ENCODE peak calls at places on chromosome 9, in ten cellular contexts. V, F, C, R, N, P, M, D, S and H are unnamed samples.

GRCh38 chr9:38620483-38621433 is at the start of gene ANKRD18A:
- DNase-seq in V (peak), F (no peak), R (peak), N (no peak), S (peak), M (peak), P (peak), C (peak), D (peak), H (no peak)

GRCh38 chr9:1025131-1025530 is 25.0 kb upstream of the DMRT2 start:
- DNase-seq in P (no peak), C (no peak), D (no peak), R (no peak), M (no peak), N (no peak), V (no peak), F (no peak), S (no peak), H (no peak)

GRCh38 chr9:104903609-104904008 is 24.3 kb downstream of the ABCA1 start:
- DNase-seq in D (no peak), N (no peak), V (no peak), M (no peak), C (no peak), P (no peak), R (no peak), F (no peak), S (peak), H (no peak)

GRCh38 chr9:34592895-34593601 is 3.5 kb upstream of the CNTFR start:
- DNase-seq in M (peak), F (peak), D (no peak), N (peak), R (peak), V (no peak), P (peak), C (peak), S (no peak), H (no peak)

GRCh38 chr9:7976167-7976755 is 176.7 kb upstream of the DMAC1 start:
- DNase-seq in V (peak), R (no peak), M (no peak), N (no peak), C (no peak), S (no peak), P (no peak), F (no peak), D (peak), H (no peak)

GRCh38 chr9:130444565-130445221 is at the start of gene ASS1:
- DNase-seq in R (peak), S (peak), D (peak), F (peak), M (peak), C (no peak), P (peak), N (peak), V (no peak), H (no peak)

GRCh38 chr9:89428901-89429890 is 68.7 kb downstream of the SEMA4D start:
- DNase-seq in N (no peak), M (no peak), S (no peak), C (no peak), V (no peak), F (no peak), P (no peak), D (no peak), R (no peak), H (no peak)

GRCh38 chr9:18747590-18747989 is 273.6 kb downstream of the ADAMTSL1 start:
- DNase-seq in D (no peak), V (no peak), P (no peak), R (no peak), N (no peak), F (no peak), M (peak), C (no peak), S (no peak), H (no peak)

GRCh38 chr9:78713746-78714405 is 417.0 kb downstream of the PSAT1 start:
- DNase-seq in V (no peak), N (no peak), M (no peak), S (no peak), D (no peak), R (no peak), F (no peak), P (no peak), C (no peak), H (peak)

GRCh38 chr9:125732562-125732961 is 14.6 kb upstream of the PBX3 start:
- DNase-seq in M (no peak), D (no peak), P (peak), N (no peak), R (peak), F (no peak), V (no peak), S (no peak), C (no peak), H (no peak)

GRCh38 chr9:10250200-10250599 is 362.6 kb downstream of the PTPRD start:
- DNase-seq in V (no peak), S (no peak), C (no peak), M (no peak), F (no peak), D (no peak), P (no peak), R (peak), N (no peak), H (no peak)

GRCh38 chr9:85040141-85040540 is 370.6 kb downstream of the NTRK2 start:
- DNase-seq in C (no peak), R (no peak), V (no peak), N (no peak), M (no peak), S (no peak), D (no peak), F (no peak), P (no peak), H (no peak)

GRCh38 chr9:119289740-119290139 is 79.5 kb downstream of the BRINP1 start:
- DNase-seq in V (no peak), F (peak), D (peak), P (peak), M (peak), C (peak), R (peak), N (peak), S (peak), H (no peak)

GRCh38 chr9:129109504-129109903 is 1.1 kb downstream of the CRAT start:
- DNase-seq in N (peak), P (no peak), D (no peak), S (peak), R (peak), M (no peak), C (peak), F (peak), V (no peak), H (no peak)

GRCh38 chr9:27407491-27407890 is 110.5 kb upstream of the EQTN start:
- DNase-seq in N (no peak), C (no peak), V (no peak), M (no peak), S (no peak), D (no peak), P (no peak), F (no peak), R (no peak), H (no peak)

GRCh38 chr9:86009133-86009532 is 68.2 kb downstream of the NAA35 start:
- DNase-seq in D (no peak), S (no peak), N (no peak), M (no peak), F (no peak), R (no peak), P (no peak), V (no peak), C (no peak), H (no peak)

GRCh38 chr9:129595323-129595741 is 25.6 kb downstream of the C9orf50 start:
- DNase-seq in P (no peak), M (no peak), F (no peak), S (no peak), D (no peak), R (peak), N (no peak), C (no peak), V (no peak), H (no peak)

GRCh38 chr9:78620764-78621163 is 323.8 kb downstream of the PSAT1 start:
- DNase-seq in M (no peak), V (no peak), F (no peak), D (no peak), P (no peak), C (no peak), R (peak), N (no peak), S (no peak), H (peak)

GRCh38 chr9:95810814-95811213 is 64.7 kb upstream of the ERCC6L2 start:
- DNase-seq in S (no peak), C (no peak), M (no peak), P (no peak), N (no peak), F (no peak), V (no peak), D (no peak), R (no peak), H (no peak)

GRCh38 chr9:92728831-92729734 is 35.5 kb downstream of the BICD2 start:
- DNase-seq in M (no peak), D (peak), C (no peak), S (peak), F (no peak), R (no peak), V (no peak), P (peak), N (no peak), H (no peak)

GRCh38 chr9:128702949-128703615 is 779 bp downstream of the PKN3 start:
- DNase-seq in C (no peak), S (no peak), V (no peak), M (peak), N (no peak), R (no peak), D (peak), F (peak), P (peak), H (no peak)

GRCh38 chr9:115025721-115026120 is 92.2 kb downstream of the TNC start:
- DNase-seq in M (no peak), D (no peak), S (no peak), C (no peak), V (no peak), P (no peak), R (no peak), N (no peak), F (no peak), H (no peak)

GRCh38 chr9:31124389-31124788 is 1260.1 kb upstream of the ACO1 start:
- DNase-seq in F (no peak), N (no peak), P (no peak), R (no peak), S (no peak), M (no peak), D (no peak), V (no peak), C (no peak), H (no peak)

GRCh38 chr9:31119882-31120481 is 1264.5 kb upstream of the ACO1 start:
- DNase-seq in D (peak), R (peak), F (no peak), C (no peak), S (peak), P (no peak), M (peak), N (no peak), V (no peak), H (no peak)
- TF ChIP-seq CTCF in D (peak), R (peak), F (peak), C (no peak), S (peak), P (peak), M (peak), N (no peak), V (no peak), H (peak)

GRCh38 chr9:93965830-93966577 is 10.8 kb upstream of the BARX1 start:
- DNase-seq in F (no peak), M (no peak), V (no peak), C (no peak), R (peak), D (peak), N (no peak), S (no peak), P (no peak), H (no peak)
- TF ChIP-seq CTCF in F (no peak), M (no peak), V (no peak), C (no peak), R (peak), D (no peak), N (no peak), S (peak), P (peak), H (no peak)

GRCh38 chr9:98410185-98410697 is 154.8 kb upstream of the TBC1D2 start:
- DNase-seq in F (no peak), P (peak), D (no peak), C (no peak), R (no peak), M (peak), V (no peak), S (peak), N (no peak), H (peak)
- TF ChIP-seq CTCF in F (no peak), P (no peak), D (no peak), C (no peak), R (no peak), M (peak), V (no peak), S (no peak), N (no peak), H (peak)

DNA sequence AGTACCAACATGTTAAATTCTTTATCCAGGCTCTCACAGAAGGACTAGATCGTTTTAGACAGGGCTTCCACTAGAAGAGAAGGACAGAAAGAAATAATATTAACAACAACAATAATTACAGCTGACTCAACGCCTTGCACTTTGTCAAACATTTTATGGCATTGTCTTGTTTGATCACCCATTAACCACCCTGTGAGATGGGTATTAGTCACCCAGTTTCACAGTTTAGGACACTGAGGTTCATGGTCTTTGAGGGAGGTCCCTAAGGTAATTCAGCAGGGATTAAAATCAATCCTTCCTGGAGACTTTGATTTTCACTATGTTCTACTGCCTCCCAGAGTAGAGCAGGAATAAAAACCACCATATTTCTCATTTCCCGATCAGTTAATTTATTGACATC is 51.4 kb upstream of the BNC2 start:
- DNase-seq in R (peak), M (no peak), P (no peak), F (no peak), N (no peak), V (no peak), C (no peak), D (no peak), S (no peak), H (no peak)
- TF ChIP-seq CTCF in R (peak), M (no peak), P (no peak), F (no peak), N (no peak), V (no peak), C (no peak), D (no peak), S (no peak), H (no peak)

DNA sequence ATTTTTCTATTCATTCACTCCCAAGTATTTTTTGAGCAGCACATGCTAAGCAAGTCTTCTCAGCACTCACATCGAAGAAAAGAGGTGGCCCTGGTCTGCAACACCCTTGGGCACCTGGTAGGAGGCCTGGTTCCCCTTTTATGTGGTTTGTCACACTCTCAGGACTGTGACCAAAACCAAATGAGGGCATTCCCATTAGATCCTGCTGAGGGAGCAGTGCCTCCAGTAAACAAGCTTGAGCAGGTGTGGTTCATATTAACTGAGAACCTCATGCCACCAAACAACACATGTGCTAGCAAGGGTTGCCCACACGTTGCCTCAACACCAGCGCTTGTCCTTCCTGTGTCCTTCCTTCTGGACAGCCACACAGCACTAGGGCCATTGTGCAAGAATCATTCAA is 26.9 kb upstream of the SYK start:
- DNase-seq in F (no peak), V (no peak), R (peak), S (no peak), M (no peak), N (no peak), D (peak), C (no peak), P (no peak), H (no peak)
- TF ChIP-seq CTCF in F (no peak), V (no peak), R (no peak), S (no peak), M (no peak), N (no peak), D (peak), C (no peak), P (no peak), H (no peak)